ENCODE peak calls at places on chromosomes 16 and 17, in nine cellular contexts. U, Y, F, Q, J, L, G, D and A are unnamed samples. For H3K4me1, the result is how much of the 10 kb centered on the place peaks cover.

GRCh38 chr16:27235938-27236245 is 32.6 kb downstream of the KDM8 start:
- DNase-seq in F (no peak), D (peak), Y (no peak), G (no peak), Q (no peak), J (no peak), U (no peak), L (no peak), A (no peak)

GRCh38 chr17:55726440-55726839 is 3.8 kb upstream of the TMEM100 start:
- DNase-seq in Y (no peak), D (no peak), G (no peak), L (peak), J (peak), Q (no peak), F (peak), U (peak), A (no peak)

GRCh38 chr17:4858880-4859260 is 25.7 kb downstream of the MINK1 start:
- DNase-seq in D (no peak), L (no peak), Q (peak), G (no peak), J (peak), U (peak), F (peak), Y (peak), A (no peak)

GRCh38 chr16:22373662-22374310 is 633 bp downstream of the CDR2 start:
- DNase-seq in F (peak), D (peak), Y (peak), U (no peak), G (no peak), Q (peak), L (peak), J (peak), A (peak)

GRCh38 chr16:69924777-69925191 is 26.4 kb upstream of the CLEC18A start:
- DNase-seq in F (no peak), L (peak), Y (no peak), Q (peak), G (no peak), U (no peak), J (peak), D (no peak), A (no peak)

GRCh38 chr16:66359811-66360608 is 6.5 kb upstream of the CDH5 start:
- DNase-seq in L (no peak), F (no peak), D (no peak), J (peak), G (no peak), Y (no peak), U (no peak), Q (no peak), A (no peak)

GRCh38 chr16:3282103-3282746 is 1.1 kb upstream of the ZNF263 start:
- DNase-seq in J (no peak), G (peak), Y (peak), L (no peak), D (no peak), U (no peak), Q (no peak), F (no peak), A (no peak)

GRCh38 chr16:30766922-30767284 is 4.8 kb downstream of the RNF40 start:
- DNase-seq in J (no peak), F (no peak), U (no peak), D (no peak), L (no peak), G (no peak), Y (no peak), Q (no peak), A (no peak)

GRCh38 chr16:24568392-24568791 is 29.0 kb downstream of the RBBP6 start:
- DNase-seq in U (no peak), Y (no peak), F (no peak), L (peak), J (no peak), G (no peak), Q (no peak), D (no peak), A (no peak)

GRCh38 chr16:56279132-56279531 is 87.8 kb downstream of the GNAO1 start:
- DNase-seq in G (no peak), Y (no peak), U (no peak), L (no peak), Q (no peak), J (no peak), F (peak), D (no peak), A (peak)

GRCh38 chr16:57838161-57838560 is 35.9 kb upstream of the KIFC3 start:
- DNase-seq in D (no peak), J (no peak), L (no peak), U (no peak), F (no peak), G (no peak), Q (no peak), Y (no peak), A (no peak)

GRCh38 chr17:44502598-44503079 is 567 bp downstream of the GPATCH8 start:
- DNase-seq in Q (no peak), J (no peak), U (no peak), G (no peak), Y (no peak), F (peak), L (peak), D (no peak), A (no peak)

GRCh38 chr16:79170565-79171242 is 429.8 kb downstream of the MAF start:
- DNase-seq in F (no peak), L (no peak), G (no peak), U (no peak), Y (peak), J (peak), D (no peak), Q (peak), A (no peak)

GRCh38 chr16:86946396-86946795 is 368.0 kb downstream of the FOXL1 start:
- DNase-seq in D (no peak), Q (no peak), L (peak), F (no peak), J (no peak), Y (peak), G (no peak), U (no peak), A (no peak)

GRCh38 chr16:53745126-53745525 is 41.2 kb downstream of the FTO start:
- DNase-seq in Y (no peak), G (peak), L (peak), U (peak), Q (no peak), J (no peak), D (no peak), F (no peak), A (no peak)

GRCh38 chr17:66932295-66932694 is 32.2 kb upstream of the CACNG4 start:
- DNase-seq in L (no peak), F (no peak), Q (no peak), Y (no peak), J (no peak), D (no peak), U (no peak), G (no peak), A (no peak)

GRCh38 chr17:19386974-19387920 is at the start of gene MFAP4:
- DNase-seq in U (no peak), Q (no peak), J (peak), G (no peak), F (no peak), L (peak), Y (peak), D (no peak), A (no peak)

GRCh38 chr16:22624759-22625533 is 114.3 kb downstream of the NPIPB5 start:
- DNase-seq in J (no peak), Y (no peak), F (no peak), G (no peak), L (no peak), D (no peak), Q (no peak), U (peak), A (no peak)

GRCh38 chr16:58843675-58844074 is 109.6 kb upstream of the GOT2 start:
- DNase-seq in Q (no peak), J (no peak), Y (no peak), U (no peak), D (no peak), L (peak), G (no peak), F (no peak), A (no peak)

GRCh38 chr17:62014526-62014925 is 50.6 kb downstream of the MED13 start:
- DNase-seq in L (peak), Q (no peak), F (no peak), J (no peak), U (no peak), G (no peak), Y (no peak), D (no peak), A (no peak)

GRCh38 chr17:45953561-45953960 is 45.5 kb upstream of the STH start:
- DNase-seq in D (no peak), L (no peak), U (no peak), J (no peak), Y (no peak), G (no peak), Q (no peak), F (no peak), A (no peak)

GRCh38 chr16:81458827-81459598 is 14.4 kb downstream of the CMIP start:
- DNase-seq in D (no peak), G (no peak), U (no peak), Q (no peak), J (no peak), Y (no peak), L (no peak), F (no peak), A (no peak)

GRCh38 chr17:7589204-7589868 is 558 bp downstream of the SOX15 start:
- DNase-seq in D (peak), F (peak), L (peak), J (peak), G (no peak), Y (peak), U (no peak), Q (peak), A (peak)

GRCh38 chr17:81821603-81822311 is 11.3 kb downstream of the MCRIP1 start:
- DNase-seq in Y (peak), D (peak), Q (peak), U (no peak), G (peak), L (no peak), F (peak), J (peak), A (no peak)

GRCh38 chr16:65621640-65622039 is 499.8 kb upstream of the CDH11 start:
- DNase-seq in G (no peak), Q (no peak), L (no peak), U (no peak), D (no peak), J (no peak), Y (no peak), F (no peak), A (no peak)

GRCh38 chr16:13958438-13958837 is 38.5 kb downstream of the ERCC4 start:
- DNase-seq in J (no peak), D (no peak), U (no peak), G (no peak), L (no peak), Q (no peak), F (no peak), Y (no peak), A (no peak)

GRCh38 chr16:27633221-27633620 is 83.3 kb downstream of the KATNIP start:
- DNase-seq in G (no peak), U (no peak), J (no peak), F (no peak), Q (no peak), D (no peak), Y (no peak), L (no peak), A (no peak)

GRCh38 chr16:24499193-24499814 is 40.1 kb upstream of the RBBP6 start:
- DNase-seq in Y (peak), D (no peak), G (peak), L (peak), U (no peak), F (no peak), Q (no peak), J (no peak), A (no peak)

GRCh38 chr17:222172-222571 is 40.7 kb upstream of the DOC2B start:
- DNase-seq in Y (no peak), F (no peak), U (no peak), L (no peak), G (no peak), D (no peak), J (no peak), Q (no peak), A (no peak)

GRCh38 chr17:7177954-7178477 is 1.2 kb downstream of the ASGR1 start:
- DNase-seq in D (no peak), Y (peak), F (no peak), J (no peak), U (no peak), G (no peak), Q (no peak), L (peak), A (no peak)

GRCh38 chr16:53964145-53964544 is 260.2 kb downstream of the FTO start:
- DNase-seq in Q (no peak), Y (no peak), L (no peak), D (no peak), F (no peak), J (no peak), G (no peak), U (no peak), A (no peak)

GRCh38 chr16:974001-974601 is 3.3 kb upstream of the LMF1 start:
- DNase-seq in Q (no peak), J (no peak), D (no peak), U (no peak), G (no peak), Y (no peak), L (no peak), F (no peak), A (no peak)

GRCh38 chr16:54945063-54945462 is 14.4 kb downstream of the IRX5 start:
- DNase-seq in D (no peak), Y (no peak), J (no peak), U (no peak), Q (no peak), L (no peak), G (no peak), F (no peak), A (no peak)

GRCh38 chr17:62135742-62136141 is 70.7 kb upstream of the MED13 start:
- DNase-seq in F (no peak), U (no peak), L (no peak), J (no peak), G (no peak), D (no peak), Q (no peak), Y (no peak), A (no peak)

GRCh38 chr16:73549960-73550359 is 502.0 kb upstream of the ZFHX3 start:
- DNase-seq in F (no peak), G (no peak), U (no peak), J (no peak), D (no peak), Y (peak), L (no peak), Q (no peak), A (no peak)

GRCh38 chr17:63830278-63830677 is 2.8 kb upstream of the FTSJ3 start:
- DNase-seq in L (no peak), D (no peak), U (no peak), F (no peak), Y (no peak), J (no peak), G (no peak), Q (no peak), A (no peak)

GRCh38 chr16:80691111-80691761 is 113.2 kb downstream of the CDYL2 start:
- DNase-seq in G (no peak), J (no peak), Y (no peak), Q (no peak), L (no peak), U (no peak), F (no peak), D (no peak), A (no peak)

GRCh38 chr17:59373879-59374495 is 42.5 kb downstream of the YPEL2 start:
- DNase-seq in Y (no peak), J (peak), L (peak), F (no peak), D (no peak), Q (no peak), G (no peak), U (no peak), A (no peak)
- H3K4me1 ChIP-seq in Y (under half), J (under half), L (half or more), F (half or more), D (half or more), Q (under half), G (under half), U (under half), A (half or more)

DNA sequence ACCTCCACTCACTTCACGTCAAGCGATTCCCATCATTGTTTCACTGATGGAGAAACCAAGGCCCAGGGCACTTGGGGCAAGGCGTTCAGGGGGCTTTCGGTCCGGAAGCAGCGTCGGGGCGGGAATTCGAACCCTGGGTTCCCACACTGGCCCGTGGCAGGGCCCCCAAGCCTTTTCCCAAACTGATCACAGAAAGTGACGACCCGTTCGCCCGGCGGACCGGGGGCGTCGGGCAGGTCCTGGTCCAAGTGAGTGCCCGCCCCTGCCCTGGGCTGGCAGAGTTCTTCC is 856 bp upstream of the MON1B start:
- DNase-seq in F (no peak), L (peak), Y (no peak), G (no peak), D (no peak), J (no peak), U (no peak), Q (no peak), A (no peak)
- H3K4me3 ChIP-seq in F (peak), L (peak), Y (peak), G (peak), D (peak), J (peak), U (peak), Q (peak), A (peak)

DNA sequence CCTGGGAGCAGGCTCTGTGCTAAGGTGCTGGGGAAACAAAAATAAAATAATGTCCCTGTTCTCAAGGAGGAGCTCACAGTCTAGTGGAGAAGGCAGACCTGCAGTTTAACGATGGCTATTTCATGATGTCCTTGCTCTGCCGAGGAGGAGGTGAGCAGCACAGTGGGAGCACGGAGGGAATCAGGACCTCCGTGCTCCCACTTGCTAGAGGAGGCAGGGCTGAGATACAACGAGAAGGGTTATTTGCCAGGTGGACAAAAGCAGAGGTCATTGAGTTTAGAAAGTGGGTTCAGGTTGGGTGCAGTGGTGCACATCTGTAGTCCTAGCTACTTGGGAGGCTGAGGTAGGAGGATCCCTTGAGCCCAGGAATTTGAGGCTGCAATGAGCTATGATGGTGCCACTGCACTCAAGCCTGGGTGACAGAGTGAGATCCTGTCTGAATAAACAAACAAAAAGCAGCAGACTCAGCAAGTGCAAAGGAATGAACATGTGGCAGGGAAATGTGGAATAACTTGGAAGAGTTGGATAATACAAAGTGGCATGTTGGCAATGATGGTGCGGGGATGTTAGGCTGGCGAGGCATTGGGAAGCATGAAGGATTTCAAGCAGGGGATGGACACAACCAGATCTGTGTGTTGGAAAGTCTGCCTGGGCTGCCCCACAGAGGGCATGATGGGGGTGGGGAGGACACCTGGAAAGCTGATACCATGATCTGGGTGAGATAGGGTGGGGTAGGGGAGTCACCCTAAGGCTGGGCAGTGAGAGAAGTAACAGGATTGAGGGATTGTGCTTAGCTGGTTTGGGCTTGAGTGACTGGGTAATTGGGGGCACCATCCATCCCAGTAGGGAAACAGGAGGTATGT is 12.8 kb upstream of the TNS4 start:
- DNase-seq in U (no peak), Q (no peak), F (no peak), J (no peak), Y (peak), G (no peak), D (no peak), L (no peak), A (no peak)
- H3K4me1 ChIP-seq in U (half or more), Q (under half), F (under half), J (under half), Y (under half), G (under half), D (under half), L (under half), A (under half)

DNA sequence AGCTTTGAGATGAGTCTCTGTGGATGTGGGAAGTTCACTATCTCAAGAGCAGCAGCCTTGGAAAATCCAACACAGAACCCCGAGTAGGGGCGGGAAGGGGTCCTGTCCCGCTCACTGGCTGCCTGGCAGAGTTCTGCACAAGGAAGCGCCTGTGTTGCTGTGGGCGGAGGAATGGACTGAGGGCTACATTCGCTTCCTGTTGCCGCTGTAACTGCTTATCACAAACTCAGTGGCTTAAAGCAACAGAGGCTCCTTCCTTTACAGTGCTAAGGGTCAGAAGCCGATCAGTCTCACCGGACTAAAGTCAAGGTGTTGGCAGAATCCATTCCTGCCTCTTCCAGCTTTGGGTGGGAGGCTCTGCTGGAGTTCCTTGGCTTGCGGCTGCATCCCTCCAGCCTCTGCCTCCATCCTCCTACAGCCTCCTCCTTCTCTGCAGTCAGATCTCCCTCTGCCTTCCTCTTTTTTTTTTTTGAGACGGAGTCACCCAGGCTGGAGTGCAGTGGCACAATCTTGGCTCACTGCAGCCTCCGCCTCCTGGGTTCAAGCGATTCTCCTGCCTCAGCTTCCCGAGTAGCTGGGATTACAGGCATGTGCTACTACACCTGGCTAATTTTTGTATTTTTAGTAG is 305.3 kb downstream of the SEC14L1 start:
- DNase-seq in L (no peak), J (no peak), U (no peak), Q (no peak), Y (no peak), G (no peak), D (peak), F (peak), A (peak)
- H3K4me3 ChIP-seq in L (no peak), J (no peak), U (no peak), Q (no peak), Y (no peak), G (no peak), D (peak), F (no peak), A (peak)

GRCh38 chr16:89093602-89094251 is at the start of gene ACSF3:
- DNase-seq in D (peak), J (peak), G (peak), Y (peak), F (peak), L (peak), U (no peak), Q (no peak), A (peak)
- H3K4me1 ChIP-seq in D (under half), J (under half), G (under half), Y (under half), F (half or more), L (under half), U (under half), Q (under half), A (under half)

GRCh38 chr17:73616120-73616872 is 27.9 kb downstream of the SDK2 start:
- DNase-seq in U (no peak), J (no peak), Q (no peak), Y (no peak), F (no peak), L (no peak), D (no peak), G (no peak), A (no peak)

GRCh38 chr17:73613947-73614655 is 30.1 kb downstream of the SDK2 start:
- DNase-seq in F (no peak), U (no peak), L (no peak), D (no peak), Y (peak), G (no peak), Q (no peak), J (no peak), A (no peak)

GRCh38 chr17:73611630-73612029 is 32.6 kb downstream of the SDK2 start:
- DNase-seq in L (no peak), U (no peak), F (no peak), D (no peak), G (no peak), J (no peak), Y (no peak), Q (no peak), A (no peak)

GRCh38 chr17:73612074-73612473 is 32.2 kb downstream of the SDK2 start:
- DNase-seq in Y (no peak), L (no peak), U (no peak), F (no peak), D (no peak), Q (no peak), G (no peak), J (no peak), A (no peak)

GRCh38 chr17:73613271-73613941 is 30.8 kb downstream of the SDK2 start:
- DNase-seq in F (no peak), U (no peak), D (no peak), G (no peak), Y (peak), J (no peak), Q (no peak), L (no peak), A (no peak)
- H3K4me3 ChIP-seq in F (no peak), U (no peak), D (no peak), G (no peak), Y (no peak), J (no peak), Q (no peak), L (no peak), A (no peak)

GRCh38 chr16:11080327-11080967 is 136.1 kb downstream of the CLEC16A start:
- DNase-seq in G (no peak), Q (no peak), D (no peak), J (no peak), F (no peak), L (no peak), U (no peak), Y (no peak), A (no peak)
- H3K4me1 ChIP-seq in G (under half), Q (under half), D (under half), J (under half), F (half or more), L (under half), U (under half), Y (under half), A (under half)